ENCODE peak calls at places on chromosomes 5 and 9, in nine cellular contexts. S, F, N, P, U, Q, X, J and E are unnamed samples.

GRCh38 chr5:160009591-160009989 is 651 bp downstream of the TTC1 start:
- DNase-seq in S (no peak), U (no peak), N (no peak), X (no peak), P (no peak), F (no peak), J (no peak), Q (no peak), E (no peak)

GRCh38 chr9:127557466-127557869 is 54.6 kb upstream of the STXBP1 start:
- DNase-seq in F (peak), S (no peak), X (no peak), P (no peak), Q (no peak), N (no peak), J (peak), U (peak), E (no peak)

GRCh38 chr9:120265791-120266190 is 314.2 kb downstream of the CDK5RAP2 start:
- DNase-seq in Q (no peak), J (no peak), U (no peak), S (no peak), F (no peak), X (peak), P (no peak), N (peak), E (no peak)

GRCh38 chr5:155728146-155728856 is 598.7 kb upstream of the SGCD start:
- DNase-seq in N (peak), Q (peak), X (peak), U (no peak), S (peak), P (no peak), J (peak), F (no peak), E (peak)

GRCh38 chr9:7560669-7561305 is 238.8 kb downstream of the DMAC1 start:
- DNase-seq in F (no peak), P (no peak), N (no peak), Q (no peak), X (no peak), U (no peak), J (no peak), S (no peak), E (no peak)

GRCh38 chr5:138960145-138960692 is 85.1 kb upstream of the LRRTM2 start:
- DNase-seq in P (no peak), F (no peak), X (no peak), J (no peak), U (no peak), S (no peak), Q (peak), N (no peak), E (no peak)

GRCh38 chr9:88749420-88749819 is 214.4 kb downstream of the NXNL2 start:
- DNase-seq in U (peak), S (no peak), J (no peak), X (no peak), Q (no peak), F (peak), N (peak), P (no peak), E (peak)

GRCh38 chr9:38101423-38101822 is 32.4 kb upstream of the SHB start:
- DNase-seq in N (no peak), J (no peak), Q (no peak), F (no peak), P (no peak), U (no peak), S (no peak), X (no peak), E (no peak)

GRCh38 chr5:3027185-3027865 is 275.8 kb upstream of the IRX2 start:
- DNase-seq in F (no peak), X (no peak), Q (no peak), P (no peak), J (no peak), S (no peak), N (no peak), U (no peak), E (no peak)

GRCh38 chr9:88759374-88759773 is 224.4 kb downstream of the NXNL2 start:
- DNase-seq in P (no peak), F (no peak), Q (no peak), X (no peak), U (no peak), J (no peak), S (no peak), N (no peak), E (no peak)

GRCh38 chr5:1181451-1182359 is 19.7 kb upstream of the SLC6A19 start:
- DNase-seq in U (no peak), N (no peak), S (no peak), F (no peak), X (peak), J (no peak), P (no peak), Q (no peak), E (no peak)

GRCh38 chr9:93666279-93666784 is 89.9 kb downstream of the PHF2 start:
- DNase-seq in X (peak), Q (peak), J (peak), U (no peak), N (no peak), S (peak), F (no peak), P (no peak), E (no peak)

GRCh38 chr9:75083188-75083976 is 4.6 kb downstream of the NMRK1 start:
- DNase-seq in J (no peak), U (no peak), N (no peak), P (no peak), F (no peak), S (no peak), Q (peak), X (peak), E (no peak)

GRCh38 chr5:179185256-179186091 is 125.3 kb downstream of the ZNF354C start:
- DNase-seq in F (no peak), S (no peak), X (no peak), J (no peak), U (no peak), P (no peak), Q (no peak), N (no peak), E (no peak)

GRCh38 chr5:72811849-72812248 is 4.6 kb upstream of the TNPO1 start:
- DNase-seq in F (no peak), P (no peak), S (no peak), J (no peak), X (no peak), N (no peak), Q (no peak), U (no peak), E (no peak)

GRCh38 chr9:79524266-79524665 is 47.5 kb upstream of the TLE4 start:
- DNase-seq in U (peak), S (no peak), N (peak), F (peak), X (no peak), J (no peak), P (no peak), Q (no peak), E (peak)

GRCh38 chr5:16776611-16777251 is 159.4 kb downstream of the MYO10 start:
- DNase-seq in J (no peak), N (peak), X (no peak), F (no peak), S (peak), Q (no peak), P (no peak), U (no peak), E (no peak)
- TF ChIP-seq CTCF in J (no peak), N (no peak), X (peak), F (no peak), S (no peak), Q (peak), P (no peak), U (peak), E (peak)

GRCh38 chr5:6480133-6481051 is 31.7 kb downstream of the UBE2QL1 start:
- DNase-seq in J (no peak), F (no peak), U (no peak), S (no peak), Q (no peak), N (no peak), P (no peak), X (no peak), E (no peak)
- TF ChIP-seq CTCF in J (no peak), F (no peak), U (no peak), S (no peak), Q (no peak), N (no peak), P (no peak), X (no peak), E (no peak)

DNA sequence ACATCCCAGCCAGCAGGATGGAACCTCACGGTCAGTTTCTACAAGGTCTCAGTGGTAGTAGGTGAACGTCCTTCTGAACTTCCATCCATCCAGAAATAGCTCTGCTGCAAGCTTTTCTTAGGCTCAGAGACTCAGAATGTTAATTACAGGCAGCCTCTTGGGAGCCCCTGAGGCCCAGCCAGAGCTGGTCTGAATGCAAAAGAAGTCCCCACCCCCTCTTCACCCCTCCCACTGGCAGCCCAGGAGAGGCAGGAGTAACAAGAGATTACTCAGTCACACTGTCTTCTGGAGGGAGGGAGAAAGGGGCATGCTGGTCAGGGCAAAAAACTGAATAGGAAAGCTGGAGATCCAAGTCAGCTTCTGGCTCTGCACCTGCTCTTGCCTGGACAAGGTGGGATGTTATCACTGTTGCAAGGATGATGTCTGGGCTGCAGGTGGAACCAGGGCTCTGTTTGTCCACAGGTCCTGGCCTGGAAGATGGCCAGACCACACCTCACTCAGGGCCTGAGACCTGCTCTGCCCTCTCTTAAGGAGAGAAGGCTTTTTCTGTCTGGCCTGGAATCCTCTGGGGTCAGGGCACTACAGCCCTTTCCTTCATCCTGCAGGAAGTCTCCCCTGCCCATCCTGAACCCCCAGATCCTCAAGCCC is 9.1 kb downstream of the ENHO start:
- DNase-seq in X (no peak), S (no peak), F (no peak), J (no peak), P (no peak), N (peak), U (no peak), Q (no peak), E (no peak)
- TF ChIP-seq CTCF in X (no peak), S (no peak), F (no peak), J (no peak), P (no peak), N (no peak), U (no peak), Q (no peak), E (no peak)

GRCh38 chr5:147751-148150 is 43.5 kb upstream of the LRRC14B start:
- DNase-seq in P (no peak), S (no peak), F (no peak), X (no peak), J (no peak), U (no peak), N (peak), Q (no peak), E (no peak)
- TF ChIP-seq CTCF in P (no peak), S (no peak), F (no peak), X (no peak), J (no peak), U (no peak), N (no peak), Q (no peak), E (no peak)